ENCODE peak calls at places on chromosomes 3 and 15, in five cellular contexts. A is foreskin keratinocyte, Y is left ventricle myocardium inferior, N is heart right ventricle, C is GM12865. V is an unnamed sample.

GRCh38 chr3:123881771-123882170 is 2.4 kb downstream of the MYLK start:
- DNase-seq in A (no peak), Y (no peak), N (no peak), C (no peak), V (no peak)

GRCh38 chr3:12518266-12519028 is 26.9 kb downstream of the MKRN2OS start:
- DNase-seq in A (no peak), Y (peak), N (peak), C (no peak), V (no peak)

GRCh38 chr3:131421301-131421700 is 39.7 kb downstream of the NUDT16 start:
- DNase-seq in A (no peak), Y (no peak), N (no peak), C (no peak), V (no peak)

GRCh38 chr15:41513282-41514227 is at the start of gene LTK:
- DNase-seq in A (no peak), Y (no peak), N (no peak), C (peak), V (peak)

GRCh38 chr15:87348746-87349145 is 907.8 kb downstream of the NTRK3 start:
- DNase-seq in A (no peak), Y (no peak), N (no peak), C (no peak), V (no peak)

GRCh38 chr3:171121801-171122200 is 95.3 kb upstream of the SLC2A2 start:
- DNase-seq in A (no peak), Y (no peak), N (no peak), C (no peak), V (no peak)

GRCh38 chr3:120435621-120436020 is 15.2 kb downstream of the FSTL1 start:
- DNase-seq in A (no peak), Y (no peak), N (no peak), C (no peak), V (no peak)

GRCh38 chr15:59170295-59170881 is 36.3 kb upstream of the LDHAL6B start:
- DNase-seq in A (peak), Y (no peak), N (peak), C (no peak), V (no peak)

GRCh38 chr15:88605507-88606436 is 15.4 kb upstream of the AEN start:
- DNase-seq in A (no peak), Y (peak), N (peak), C (no peak), V (no peak)

GRCh38 chr15:58469432-58470353 is 37.9 kb downstream of the LIPC start:
- DNase-seq in A (peak), Y (no peak), N (no peak), C (peak), V (no peak)

GRCh38 chr15:31317980-31318342 is 8.7 kb upstream of the KLF13 start:
- DNase-seq in A (no peak), Y (no peak), N (no peak), C (no peak), V (no peak)

GRCh38 chr3:150556792-150557191 is 10.2 kb downstream of the EIF2A start:
- DNase-seq in A (no peak), Y (no peak), N (no peak), C (no peak), V (no peak)

GRCh38 chr3:11610044-11610671 is 33.6 kb downstream of the VGLL4 start:
- DNase-seq in A (no peak), Y (no peak), N (peak), C (no peak), V (no peak)

GRCh38 chr15:98562361-98562791 is 86.0 kb upstream of the IGF1R start:
- DNase-seq in A (peak), Y (no peak), N (no peak), C (no peak), V (no peak)

GRCh38 chr3:142053244-142053643 is 96.1 kb downstream of the TFDP2 start:
- DNase-seq in A (no peak), Y (no peak), N (no peak), C (no peak), V (no peak)

GRCh38 chr3:168545591-168545990 is 449.9 kb upstream of the GOLIM4 start:
- DNase-seq in A (no peak), Y (peak), N (peak), C (no peak), V (no peak)

GRCh38 chr15:96353931-96354730 is 23.6 kb downstream of the NR2F2 start:
- DNase-seq in A (no peak), Y (peak), N (peak), C (no peak), V (no peak)

GRCh38 chr3:134300520-134300919 is 49.9 kb upstream of the RYK start:
- DNase-seq in A (no peak), Y (no peak), N (peak), C (no peak), V (no peak)

GRCh38 chr3:24235121-24235520 is 259.5 kb downstream of the THRB start:
- DNase-seq in A (peak), Y (no peak), N (no peak), C (peak), V (no peak)

GRCh38 chr3:139182143-139182542 is 137.5 kb upstream of the PRR23C start:
- DNase-seq in A (no peak), Y (no peak), N (no peak), C (no peak), V (no peak)

GRCh38 chr3:27387625-27388024 is 18.4 kb upstream of the NEK10 start:
- DNase-seq in A (no peak), Y (no peak), N (no peak), C (no peak), V (no peak)

GRCh38 chr15:67433495-67434099 is 87.3 kb upstream of the C15orf61 start:
- DNase-seq in A (no peak), Y (peak), N (no peak), C (peak), V (no peak)

GRCh38 chr15:48671381-48672022 is 26.0 kb upstream of the FBN1 start:
- DNase-seq in A (peak), Y (peak), N (peak), C (no peak), V (no peak)

GRCh38 chr3:25174251-25174650 is 253.8 kb upstream of the RARB start:
- DNase-seq in A (no peak), Y (no peak), N (no peak), C (no peak), V (no peak)

GRCh38 chr3:161028485-161029018 is 76.6 kb downstream of the B3GALNT1 start:
- DNase-seq in A (no peak), Y (no peak), N (no peak), C (no peak), V (no peak)

GRCh38 chr15:64502537-64502936 is 42.2 kb downstream of the ZNF609 start:
- DNase-seq in A (no peak), Y (no peak), N (no peak), C (no peak), V (no peak)

GRCh38 chr3:147589016-147589415 is 179.9 kb downstream of the ZIC1 start:
- DNase-seq in A (no peak), Y (no peak), N (no peak), C (no peak), V (no peak)

GRCh38 chr15:33395376-33395775 is 84.6 kb downstream of the RYR3 start:
- DNase-seq in A (no peak), Y (no peak), N (no peak), C (no peak), V (no peak)

GRCh38 chr15:57820119-57820518 is 113.6 kb downstream of the POLR2M start:
- DNase-seq in A (peak), Y (no peak), N (no peak), C (no peak), V (no peak)

GRCh38 chr3:58034738-58035511 is 26.7 kb downstream of the FLNB start:
- DNase-seq in A (no peak), Y (no peak), N (no peak), C (peak), V (no peak)

GRCh38 chr3:48518755-48519154 is 14.8 kb upstream of the SHISA5 start:
- DNase-seq in A (no peak), Y (no peak), N (no peak), C (no peak), V (no peak)

GRCh38 chr3:96813134-96813819 is 1.1 kb upstream of the EPHA6 start:
- DNase-seq in A (peak), Y (peak), N (peak), C (peak), V (no peak)

GRCh38 chr3:126179825-126180476 is 435 bp downstream of the ALDH1L1 start:
- DNase-seq in A (no peak), Y (peak), N (peak), C (no peak), V (no peak)

GRCh38 chr3:71454513-71455423 is 128.8 kb downstream of the FOXP1 start:
- DNase-seq in A (no peak), Y (no peak), N (no peak), C (no peak), V (no peak)

GRCh38 chr15:45319472-45320214 is 58.7 kb downstream of the GATM start:
- DNase-seq in A (no peak), Y (no peak), N (no peak), C (no peak), V (no peak)

GRCh38 chr3:155889212-155889611 is 18.8 kb downstream of the GMPS start:
- DNase-seq in A (no peak), Y (no peak), N (no peak), C (no peak), V (no peak)

GRCh38 chr3:35968223-35968622 is 328.9 kb downstream of the ARPP21 start:
- DNase-seq in A (no peak), Y (no peak), N (no peak), C (no peak), V (no peak)

GRCh38 chr3:129031476-129032215 is 28.9 kb upstream of the GP9 start:
- DNase-seq in A (no peak), Y (no peak), N (no peak), C (no peak), V (no peak)

GRCh38 chr3:129033619-129034321 is 26.8 kb upstream of the GP9 start:
- DNase-seq in A (no peak), Y (no peak), N (no peak), C (no peak), V (no peak)

GRCh38 chr3:129033151-129033550 is 27.4 kb upstream of the GP9 start:
- DNase-seq in A (no peak), Y (no peak), N (no peak), C (no peak), V (no peak)

GRCh38 chr3:129034650-129035049 is 25.9 kb upstream of the GP9 start:
- DNase-seq in A (no peak), Y (no peak), N (no peak), C (no peak), V (no peak)

GRCh38 chr3:129032716-129033115 is 27.9 kb upstream of the GP9 start:
- DNase-seq in A (no peak), Y (no peak), N (no peak), C (no peak), V (no peak)
- TF ChIP-seq CTCF in A (no peak), Y (no peak), N (no peak), C (no peak), V (no peak)

GRCh38 chr3:101195951-101196713 is 124.2 kb downstream of the IMPG2 start:
- DNase-seq in A (peak), Y (no peak), N (no peak), C (peak), V (no peak)
- TF ChIP-seq CTCF in A (peak), Y (peak), N (peak), C (no peak), V (no peak)

GRCh38 chr3:40719660-40720287 is 195.0 kb downstream of the ZNF621 start:
- DNase-seq in A (peak), Y (no peak), N (no peak), C (peak), V (no peak)
- TF ChIP-seq CTCF in A (peak), Y (peak), N (peak), C (no peak), V (no peak)

GRCh38 chr15:86155551-86155950 is 75.9 kb downstream of the AGBL1 start:
- DNase-seq in A (no peak), Y (no peak), N (no peak), C (no peak), V (no peak)

GRCh38 chr15:86157929-86158328 is 78.3 kb downstream of the AGBL1 start:
- DNase-seq in A (no peak), Y (no peak), N (no peak), C (no peak), V (no peak)

GRCh38 chr15:86159436-86159835 is 79.8 kb downstream of the AGBL1 start:
- DNase-seq in A (no peak), Y (no peak), N (no peak), C (no peak), V (no peak)

DNA sequence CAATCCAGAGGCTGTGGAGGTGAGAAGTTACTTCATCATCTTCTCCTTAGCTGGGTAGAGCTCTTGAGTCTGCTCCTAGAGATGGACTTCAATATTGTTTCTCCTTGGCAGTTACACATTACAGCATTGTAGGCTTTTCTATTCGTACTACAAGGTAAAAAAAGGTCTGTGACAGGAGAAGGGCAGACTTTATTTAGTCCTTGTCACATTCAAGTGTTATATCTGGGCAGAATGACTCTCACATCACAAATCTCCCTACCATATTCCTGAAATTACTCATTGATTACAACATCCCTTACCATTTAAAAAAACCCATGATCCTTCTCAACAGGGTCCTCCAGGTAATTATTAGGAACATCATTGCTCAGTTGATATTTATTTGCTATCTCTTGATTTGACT is 75.0 kb downstream of the AGBL1 start:
- DNase-seq in A (no peak), Y (no peak), N (no peak), C (no peak), V (no peak)
- TF ChIP-seq CTCF in A (no peak), Y (no peak), N (no peak), C (no peak), V (no peak)

GRCh38 chr15:76056931-76057330 is 2.9 kb upstream of the TMEM266 start:
- DNase-seq in A (peak), Y (no peak), N (no peak), C (peak), V (no peak)

GRCh38 chr15:76059320-76060097 is at the start of gene TMEM266:
- DNase-seq in A (no peak), Y (peak), N (peak), C (peak), V (peak)

GRCh38 chr15:76060098-76060989 is 559 bp downstream of the TMEM266 start:
- DNase-seq in A (no peak), Y (no peak), N (no peak), C (peak), V (peak)

GRCh38 chr15:76057332-76058000 is 2.3 kb upstream of the TMEM266 start:
- DNase-seq in A (no peak), Y (no peak), N (no peak), C (peak), V (no peak)

DNA sequence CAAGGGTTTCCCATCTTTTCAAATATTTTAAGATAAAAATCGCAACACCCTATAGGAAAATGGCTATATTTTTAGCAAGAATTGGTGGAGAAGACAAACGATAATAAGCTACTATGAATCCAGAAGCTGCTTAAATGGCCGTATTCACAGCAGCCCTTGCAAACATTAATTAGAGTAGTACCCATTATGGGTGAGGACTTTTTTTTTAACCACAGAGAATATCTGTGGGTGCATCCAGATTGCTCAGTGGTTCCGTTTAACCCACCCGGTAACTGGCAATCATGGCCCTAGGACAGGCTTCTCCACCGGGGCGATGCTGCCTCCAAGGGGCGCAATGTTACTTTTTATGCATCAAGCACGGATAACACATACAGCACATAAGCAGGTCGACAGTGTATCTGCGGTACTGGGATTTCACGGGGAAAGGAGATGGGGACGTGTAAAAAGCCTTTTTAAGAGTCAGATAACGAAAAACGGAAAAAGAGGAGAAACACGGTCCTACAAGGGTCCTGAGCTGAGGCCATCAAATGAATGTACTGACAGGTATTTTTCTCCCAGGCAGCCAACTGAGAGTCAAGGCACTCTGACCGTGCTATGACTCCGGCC is 968 bp upstream of the TMEM266 start:
- DNase-seq in A (no peak), Y (no peak), N (no peak), C (peak), V (no peak)
- TF ChIP-seq CTCF in A (peak), Y (peak), N (no peak), C (no peak), V (no peak)

GRCh38 chr3:44111482-44111881 is 130.2 kb upstream of the TOPAZ1 start:
- DNase-seq in A (no peak), Y (no peak), N (no peak), C (no peak), V (no peak)

GRCh38 chr3:44110643-44111042 is 131.0 kb upstream of the TOPAZ1 start:
- DNase-seq in A (no peak), Y (no peak), N (no peak), C (no peak), V (no peak)

GRCh38 chr3:44117239-44117638 is 124.4 kb upstream of the TOPAZ1 start:
- DNase-seq in A (no peak), Y (no peak), N (no peak), C (no peak), V (no peak)

GRCh38 chr3:44117736-44118135 is 124.0 kb upstream of the TOPAZ1 start:
- DNase-seq in A (no peak), Y (no peak), N (no peak), C (no peak), V (no peak)

DNA sequence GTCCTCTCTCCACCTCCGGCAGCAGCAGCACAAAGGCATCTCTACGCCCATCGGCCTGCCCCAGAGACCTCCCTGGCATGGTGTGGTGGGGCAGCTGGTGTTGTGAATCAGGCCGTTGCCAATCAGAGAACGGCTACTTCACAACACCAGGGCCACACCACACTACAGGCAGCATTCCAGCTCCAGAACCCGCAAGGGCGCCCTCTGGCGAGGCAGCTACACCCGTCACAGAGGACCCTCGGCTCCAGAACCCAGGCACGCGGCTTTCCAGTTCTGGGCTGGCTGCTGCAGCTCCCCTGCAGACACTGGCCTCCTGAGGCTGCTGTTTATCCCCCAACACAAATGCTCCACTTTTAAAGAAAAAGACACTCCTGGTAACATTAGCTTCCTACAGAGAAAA is 127.5 kb upstream of the TOPAZ1 start:
- DNase-seq in A (no peak), Y (peak), N (peak), C (peak), V (peak)
- TF ChIP-seq CTCF in A (peak), Y (peak), N (peak), C (peak), V (no peak)

DNA sequence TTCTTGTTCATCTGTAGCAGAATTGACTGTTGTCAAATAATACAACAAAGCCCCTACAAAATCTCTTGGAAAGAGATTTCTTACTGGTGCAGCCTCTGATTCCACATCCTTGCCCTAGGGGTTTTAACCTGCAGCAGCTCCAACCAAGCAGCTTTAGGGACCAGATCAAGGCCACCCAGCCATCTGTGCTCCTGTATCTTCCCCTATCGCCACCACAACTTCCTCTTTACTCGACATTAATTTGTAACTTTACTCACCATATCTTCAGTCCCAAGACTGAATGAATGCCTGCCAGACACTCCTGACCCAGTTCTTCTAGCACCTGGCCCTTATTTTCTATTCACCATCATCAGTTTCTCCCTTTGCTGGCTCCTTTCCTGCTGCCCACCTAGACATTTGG is 156.6 kb upstream of the IL12A start:
- DNase-seq in A (no peak), Y (no peak), N (no peak), C (peak), V (no peak)
- TF ChIP-seq CTCF in A (no peak), Y (no peak), N (no peak), C (no peak), V (no peak)

V was measured in activated B cell treated with CpG ODN at 0.5 μM for 24 hours.